ENCODE peak calls at places on chromosomes 5 and 9, in eight cellular contexts. O is fibroblast of lung, W is astrocyte, B is MM.1S, M is neuronal stem cell, V is SK-N-SH, Q is neural progenitor cell, L is Karpas-422. A is an unnamed sample. For H3K36me3, the result is how much of the 10 kb centered on the place peaks cover.

GRCh38 chr9:109122726-109123621 is 3.2 kb upstream of the TMEM245 start:
- DNase-seq in O (no peak), W (no peak), B (peak), M (no peak), V (no peak), Q (no peak), L (no peak), A (no peak)

GRCh38 chr5:344668-345067 is 23.2 kb downstream of the AHRR start:
- DNase-seq in O (no peak), W (no peak), B (no peak), M (no peak), V (no peak), Q (no peak), L (no peak), A (no peak)

GRCh38 chr5:6791031-6791577 is 77.9 kb downstream of the TENT4A start:
- DNase-seq in O (no peak), W (no peak), B (no peak), M (no peak), V (no peak), Q (no peak), L (no peak), A (no peak)

GRCh38 chr5:52956915-52957747 is 32.0 kb upstream of the ITGA2 start:
- DNase-seq in O (peak), W (peak), B (no peak), M (no peak), V (no peak), Q (no peak), L (no peak), A (no peak)

GRCh38 chr5:138159666-138160065 is 18.8 kb downstream of the BRD8 start:
- DNase-seq in O (no peak), W (no peak), B (no peak), M (no peak), V (no peak), Q (no peak), L (peak), A (no peak)

GRCh38 chr9:100354121-100354800 is 1.5 kb upstream of the TEX10 start:
- DNase-seq in O (no peak), W (no peak), B (no peak), M (no peak), V (no peak), Q (no peak), L (no peak), A (no peak)

GRCh38 chr5:1401681-1402096 is 43.6 kb downstream of the SLC6A3 start:
- DNase-seq in O (no peak), W (no peak), B (no peak), M (no peak), V (peak), Q (peak), L (no peak), A (no peak)

GRCh38 chr5:28328691-28329090 is 1290.3 kb upstream of the CDH9 start:
- DNase-seq in O (peak), W (peak), B (no peak), M (no peak), V (no peak), Q (no peak), L (no peak), A (no peak)

GRCh38 chr9:34744295-34745221 is 34.6 kb upstream of the CCL21 start:
- DNase-seq in O (peak), W (peak), B (no peak), M (no peak), V (no peak), Q (peak), L (no peak), A (peak)

GRCh38 chr9:92245005-92245797 is 48.3 kb downstream of the IARS1 start:
- DNase-seq in O (peak), W (peak), B (no peak), M (no peak), V (no peak), Q (no peak), L (no peak), A (peak)

GRCh38 chr9:116042321-116042720 is 111.3 kb upstream of the PAPPA start:
- DNase-seq in O (no peak), W (no peak), B (no peak), M (no peak), V (no peak), Q (no peak), L (no peak), A (no peak)

GRCh38 chr5:16934123-16934522 is 2.0 kb downstream of the MYO10 start:
- DNase-seq in O (peak), W (no peak), B (no peak), M (peak), V (peak), Q (peak), L (peak), A (peak)

GRCh38 chr5:2335727-2336515 is 415.6 kb downstream of the IRX2 start:
- DNase-seq in O (no peak), W (no peak), B (no peak), M (no peak), V (no peak), Q (no peak), L (no peak), A (no peak)

GRCh38 chr5:157924931-157925729 is 66.2 kb upstream of the CLINT1 start:
- DNase-seq in O (no peak), W (no peak), B (no peak), M (no peak), V (no peak), Q (no peak), L (no peak), A (no peak)

GRCh38 chr5:180179399-180180197 is 29.4 kb downstream of the RASGEF1C start:
- DNase-seq in O (peak), W (no peak), B (no peak), M (no peak), V (no peak), Q (peak), L (no peak), A (no peak)

GRCh38 chr5:14183187-14183939 is 40.2 kb downstream of the TRIO start:
- DNase-seq in O (peak), W (no peak), B (no peak), M (no peak), V (no peak), Q (no peak), L (no peak), A (peak)

GRCh38 chr5:176545388-176545736 is 3.8 kb upstream of the CDHR2 start:
- DNase-seq in O (no peak), W (no peak), B (no peak), M (no peak), V (no peak), Q (no peak), L (no peak), A (no peak)

GRCh38 chr5:112933651-112934365 is 11.8 kb upstream of the REEP5 start:
- DNase-seq in O (peak), W (peak), B (no peak), M (no peak), V (no peak), Q (no peak), L (no peak), A (peak)

GRCh38 chr5:58294598-58295298 is 165.1 kb downstream of the PLK2 start:
- DNase-seq in O (peak), W (peak), B (no peak), M (no peak), V (no peak), Q (no peak), L (no peak), A (peak)

GRCh38 chr9:101462558-101462957 is 27.0 kb upstream of the ALDOB start:
- DNase-seq in O (peak), W (peak), B (no peak), M (no peak), V (no peak), Q (peak), L (no peak), A (peak)

GRCh38 chr5:59115345-59115744 is 532.5 kb downstream of the RAB3C start:
- DNase-seq in O (peak), W (peak), B (no peak), M (no peak), V (no peak), Q (no peak), L (no peak), A (peak)

GRCh38 chr5:55113327-55113726 is 10.9 kb downstream of the GZMA start:
- DNase-seq in O (no peak), W (no peak), B (no peak), M (no peak), V (no peak), Q (no peak), L (no peak), A (no peak)

GRCh38 chr9:4298255-4299005 is 1.4 kb downstream of the GLIS3 start:
- DNase-seq in O (peak), W (no peak), B (peak), M (no peak), V (peak), Q (peak), L (no peak), A (peak)

GRCh38 chr5:1386274-1386717 is 41.4 kb upstream of the CLPTM1L start:
- DNase-seq in O (peak), W (peak), B (peak), M (peak), V (peak), Q (peak), L (peak), A (peak)

GRCh38 chr9:137146527-137146918 is 7.6 kb downstream of the GRIN1 start:
- DNase-seq in O (no peak), W (no peak), B (no peak), M (no peak), V (no peak), Q (peak), L (peak), A (no peak)

GRCh38 chr5:41844502-41844901 is 25.7 kb downstream of the OXCT1 start:
- DNase-seq in O (no peak), W (no peak), B (no peak), M (no peak), V (no peak), Q (no peak), L (no peak), A (no peak)

GRCh38 chr5:95110112-95110511 is 174.8 kb downstream of the MCTP1 start:
- DNase-seq in O (no peak), W (no peak), B (no peak), M (no peak), V (no peak), Q (no peak), L (peak), A (no peak)

GRCh38 chr5:143146161-143146560 is 257.3 kb downstream of the NR3C1 start:
- DNase-seq in O (no peak), W (no peak), B (no peak), M (no peak), V (no peak), Q (no peak), L (no peak), A (no peak)

GRCh38 chr9:117492476-117492875 is 77.6 kb upstream of the ASTN2 start:
- DNase-seq in O (no peak), W (no peak), B (no peak), M (no peak), V (no peak), Q (peak), L (no peak), A (no peak)

GRCh38 chr5:139635606-139636206 is 12.4 kb upstream of the CXXC5 start:
- DNase-seq in O (peak), W (peak), B (peak), M (no peak), V (peak), Q (peak), L (peak), A (peak)

GRCh38 chr5:106094128-106094726 is 1576.5 kb downstream of the EFNA5 start:
- DNase-seq in O (peak), W (peak), B (peak), M (no peak), V (peak), Q (no peak), L (no peak), A (no peak)

GRCh38 chr5:103624035-103624461 is 61.5 kb upstream of the NUDT12 start:
- DNase-seq in O (peak), W (peak), B (no peak), M (no peak), V (no peak), Q (no peak), L (no peak), A (peak)

GRCh38 chr5:126744842-126745241 is 32.1 kb upstream of the LMNB1 start:
- DNase-seq in O (no peak), W (no peak), B (no peak), M (no peak), V (no peak), Q (no peak), L (no peak), A (no peak)

GRCh38 chr5:67515020-67515689 is 318.6 kb upstream of the CD180 start:
- DNase-seq in O (no peak), W (no peak), B (no peak), M (no peak), V (no peak), Q (no peak), L (no peak), A (no peak)

GRCh38 chr5:59732301-59732700 is 161.2 kb downstream of the PDE4D start:
- DNase-seq in O (no peak), W (no peak), B (no peak), M (no peak), V (no peak), Q (peak), L (no peak), A (no peak)

GRCh38 chr9:110133608-110134214 is 74.2 kb downstream of the C9orf152 start:
- DNase-seq in O (peak), W (peak), B (no peak), M (no peak), V (no peak), Q (no peak), L (no peak), A (peak)

GRCh38 chr9:131100445-131100844 is 4.1 kb downstream of the AIF1L start:
- DNase-seq in O (no peak), W (no peak), B (no peak), M (no peak), V (no peak), Q (no peak), L (no peak), A (no peak)

GRCh38 chr9:131098391-131099087 is 2.2 kb downstream of the AIF1L start:
- DNase-seq in O (no peak), W (no peak), B (no peak), M (no peak), V (no peak), Q (no peak), L (no peak), A (no peak)

GRCh38 chr9:131097259-131097947 is 1.1 kb downstream of the AIF1L start:
- DNase-seq in O (no peak), W (no peak), B (no peak), M (no peak), V (no peak), Q (no peak), L (no peak), A (no peak)

GRCh38 chr9:131097948-131098278 is 1.6 kb downstream of the AIF1L start:
- DNase-seq in O (no peak), W (no peak), B (no peak), M (no peak), V (no peak), Q (no peak), L (no peak), A (no peak)

DNA sequence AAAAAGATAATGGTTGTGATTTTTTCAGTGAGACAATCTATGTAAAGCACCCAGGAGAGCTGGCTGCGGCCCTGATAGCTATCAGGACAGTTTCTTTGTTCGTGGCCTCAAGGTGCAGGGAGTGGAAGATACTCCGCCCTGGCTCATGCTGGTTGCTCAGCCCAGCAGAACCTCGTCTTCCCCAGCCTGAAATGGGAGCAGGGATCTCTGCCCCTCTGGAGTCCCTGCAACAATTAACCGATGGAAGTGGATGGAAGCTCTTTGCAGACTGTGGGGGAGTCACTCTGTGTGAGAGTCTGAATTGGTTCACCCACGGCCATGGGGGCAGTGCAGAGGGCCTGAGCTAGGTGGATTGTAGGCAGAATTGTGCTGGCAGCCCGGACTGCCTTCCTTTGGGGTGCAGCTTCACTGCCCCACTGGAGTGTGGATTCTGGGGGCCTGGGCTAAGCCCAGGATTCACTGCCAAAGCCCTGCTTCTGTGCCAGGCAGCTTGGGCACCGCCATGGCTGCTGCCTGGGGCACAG is 2.8 kb downstream of the AIF1L start:
- DNase-seq in O (no peak), W (no peak), B (no peak), M (no peak), V (no peak), Q (no peak), L (no peak), A (no peak)
- H3K9ac ChIP-seq in O (no peak), W (no peak), B (no peak), M (no peak), V (no peak), Q (no peak), L (no peak), A (no peak)

GRCh38 chr9:130627896-130628792 is 36.2 kb upstream of the PRDM12 start:
- DNase-seq in O (no peak), W (no peak), B (no peak), M (no peak), V (no peak), Q (no peak), L (no peak), A (no peak)
- H3K36me3 ChIP-seq in O (under half), W (under half), B (under half), M (half or more), V (half or more), Q (under half), L (under half), A (half or more)

GRCh38 chr9:133741716-133742115 is 3.6 kb upstream of the SARDH start:
- DNase-seq in O (no peak), W (no peak), B (no peak), M (no peak), V (no peak), Q (no peak), L (no peak), A (no peak)
- H3K4me2 ChIP-seq in O (no peak), W (no peak), B (no peak), M (no peak), V (no peak), Q (no peak), L (no peak), A (no peak)

DNA sequence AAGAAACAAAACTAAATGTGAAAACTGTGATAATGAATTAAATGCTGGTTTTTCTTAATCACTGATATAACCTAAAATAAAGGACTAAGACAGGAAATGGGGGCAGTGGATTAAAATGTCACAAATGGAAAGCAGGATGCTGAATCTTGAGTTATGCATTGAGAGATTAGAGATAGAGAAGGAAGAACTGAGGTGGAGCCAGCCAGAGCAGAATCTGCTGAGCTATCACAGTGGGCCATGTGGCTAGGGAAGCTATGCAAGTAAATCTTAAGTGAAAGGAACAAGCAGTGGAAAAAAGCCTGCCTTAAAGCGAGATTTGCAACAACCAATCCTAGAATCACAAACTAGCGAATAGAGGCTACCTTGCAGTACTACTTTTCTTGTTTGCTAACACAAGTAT is 188.5 kb upstream of the RASA1 start:
- DNase-seq in O (no peak), W (no peak), B (peak), M (no peak), V (no peak), Q (no peak), L (no peak), A (no peak)
- H3K9ac ChIP-seq in O (no peak), W (no peak), B (no peak), M (no peak), V (no peak), Q (no peak), L (no peak), A (no peak)

GRCh38 chr5:140664353-140665119 is at the start of gene WDR55:
- DNase-seq in O (peak), W (peak), B (peak), M (peak), V (peak), Q (peak), L (peak), A (peak)
- H3K36me3 ChIP-seq in O (under half), W (under half), B (under half), M (under half), V (half or more), Q (under half), L (half or more), A (under half)

GRCh38 chr5:79055017-79055416 is 14.5 kb downstream of the DMGDH start:
- DNase-seq in O (no peak), W (no peak), B (no peak), M (peak), V (no peak), Q (peak), L (no peak), A (no peak)

GRCh38 chr5:79062431-79062830 is 7.0 kb downstream of the DMGDH start:
- DNase-seq in O (no peak), W (no peak), B (no peak), M (no peak), V (no peak), Q (no peak), L (no peak), A (no peak)

GRCh38 chr5:79059674-79060073 is 9.8 kb downstream of the DMGDH start:
- DNase-seq in O (no peak), W (no peak), B (no peak), M (no peak), V (no peak), Q (no peak), L (no peak), A (no peak)

GRCh38 chr5:79056847-79057246 is 12.6 kb downstream of the DMGDH start:
- DNase-seq in O (no peak), W (no peak), B (no peak), M (no peak), V (no peak), Q (no peak), L (no peak), A (no peak)
- H3K4me2 ChIP-seq in O (no peak), W (no peak), B (no peak), M (no peak), V (no peak), Q (no peak), L (no peak), A (no peak)

GRCh38 chr9:133578524-133579230 is 30.5 kb downstream of the FAM163B start:
- DNase-seq in O (no peak), W (no peak), B (no peak), M (no peak), V (no peak), Q (no peak), L (no peak), A (no peak)
- H3K9ac ChIP-seq in O (no peak), W (no peak), B (no peak), M (peak), V (no peak), Q (no peak), L (no peak), A (no peak)

DNA sequence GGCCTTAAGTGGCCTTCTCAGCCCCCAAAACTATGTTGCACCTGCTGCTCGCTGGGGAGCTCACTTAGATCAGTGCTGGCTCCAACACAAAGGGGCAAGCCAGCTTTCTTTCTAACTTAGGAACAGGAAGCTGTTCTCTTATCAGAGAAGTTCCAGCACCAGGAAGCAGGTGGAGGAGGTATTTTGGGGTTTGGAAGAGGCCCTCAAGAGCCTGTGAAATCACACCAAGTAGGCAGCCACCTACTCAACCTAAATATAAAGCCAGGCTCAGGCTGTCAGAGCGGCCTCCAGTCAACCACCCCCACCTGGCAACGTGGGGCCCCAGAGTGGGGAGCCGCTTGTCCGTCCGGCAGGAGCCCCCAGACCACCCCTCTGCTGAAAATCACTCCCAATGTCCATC is 152.8 kb downstream of the OLFM1 start:
- DNase-seq in O (no peak), W (no peak), B (no peak), M (no peak), V (no peak), Q (no peak), L (no peak), A (no peak)
- H3K36me3 ChIP-seq in O (under half), W (under half), B (under half), M (under half), V (under half), Q (under half), L (under half), A (under half)